ENCODE peak calls at places on chromosomes 6 and 20, in six cellular contexts. S, B, H, W, R and X are unnamed samples.

GRCh38 chr20:61397790-61398189 is 145.7 kb downstream of the CDH4 start:
- DNase-seq in S (no peak), B (no peak), H (no peak), W (no peak), R (no peak), X (no peak)

GRCh38 chr6:53794720-53795253 is at the start of gene LRRC1:
- DNase-seq in S (peak; percentile 86), B (peak; percentile 94), H (peak; percentile 94), W (peak; percentile 97), R (peak; percentile 92), X (peak; percentile 99)

GRCh38 chr6:142612956-142613355 is 311.1 kb downstream of the ADGRG6 start:
- DNase-seq in S (no peak), B (no peak), H (no peak), W (no peak), R (no peak), X (no peak)

GRCh38 chr20:5168582-5169396 is 42.0 kb downstream of the CDS2 start:
- DNase-seq in S (peak; percentile 19), B (no peak), H (peak; percentile 70), W (peak; percentile 52), R (peak; percentile 73), X (no peak)

GRCh38 chr20:16864069-16864468 is 115.9 kb downstream of the OTOR start:
- DNase-seq in S (no peak), B (no peak), H (no peak), W (peak; percentile 5), R (no peak), X (no peak)

GRCh38 chr6:109187399-109188114 is 92.2 kb downstream of the CEP57L1 start:
- DNase-seq in S (peak; percentile 51), B (peak; percentile 57), H (peak; percentile 42), W (peak; percentile 73), R (peak; percentile 58), X (peak; percentile 45)

GRCh38 chr20:15011631-15012030 is 674.2 kb upstream of the FLRT3 start:
- DNase-seq in S (no peak), B (no peak), H (no peak), W (no peak), R (no peak), X (no peak)

GRCh38 chr6:7042654-7043545 is 64.9 kb upstream of the RREB1 start:
- DNase-seq in S (no peak), B (no peak), H (no peak), W (peak; percentile 71), R (peak; percentile 60), X (no peak)

GRCh38 chr6:145891126-145891525 is 73.0 kb downstream of the SHPRH start:
- DNase-seq in S (peak; percentile 93), B (no peak), H (peak; percentile 66), W (no peak), R (peak; percentile 94), X (no peak)

GRCh38 chr6:21800948-21801438 is 207.4 kb downstream of the SOX4 start:
- DNase-seq in S (no peak), B (no peak), H (peak; percentile 71), W (peak; percentile 48), R (peak; percentile 86), X (no peak)

GRCh38 chr6:139278190-139278589 is 13.6 kb downstream of the TXLNB start:
- DNase-seq in S (peak; percentile 54), B (no peak), H (no peak), W (no peak), R (no peak), X (no peak)

GRCh38 chr20:43895235-43895634 is 19.4 kb upstream of the TOX2 start:
- DNase-seq in S (peak; percentile 94), B (no peak), H (peak; percentile 28), W (no peak), R (peak; percentile 68), X (no peak)

GRCh38 chr20:57104113-57104512 is 162.3 kb downstream of the BMP7 start:
- DNase-seq in S (no peak), B (no peak), H (no peak), W (no peak), R (no peak), X (no peak)

GRCh38 chr20:57102160-57102559 is 164.3 kb downstream of the BMP7 start:
- DNase-seq in S (no peak), B (no peak), H (no peak), W (no peak), R (no peak), X (no peak)

GRCh38 chr20:57104711-57105110 is 161.7 kb downstream of the BMP7 start:
- DNase-seq in S (no peak), B (no peak), H (no peak), W (no peak), R (no peak), X (no peak)

GRCh38 chr20:57102566-57102965 is 163.9 kb downstream of the BMP7 start:
- DNase-seq in S (no peak), B (no peak), H (no peak), W (no peak), R (no peak), X (no peak)

GRCh38 chr20:57103146-57103800 is 163.2 kb downstream of the BMP7 start:
- DNase-seq in S (no peak), B (no peak), H (no peak), W (no peak), R (no peak), X (no peak)
- H3K4me3 ChIP-seq in S (no peak overlapping the region), B (no peak overlapping the region), H (no peak overlapping the region), W (no peak overlapping the region), R (no peak overlapping the region), X (no peak overlapping the region)

GRCh38 chr20:53786071-53786444 is 192.4 kb upstream of the ZNF217 start:
- DNase-seq in S (no peak), B (no peak), H (no peak), W (no peak), R (no peak), X (no peak)
- H3K4me3 ChIP-seq in S (no peak overlapping the region), B (no peak overlapping the region), H (no peak overlapping the region), W (no peak overlapping the region), R (no peak overlapping the region), X (no peak overlapping the region)

GRCh38 chr6:31658983-31659648 is 1.5 kb downstream of the C6orf47 start:
- DNase-seq in S (no peak), B (no peak), H (no peak), W (no peak), R (no peak), X (no peak)
- H3K4me3 ChIP-seq in S (peak overlapping the region; percentile 96), B (peak overlapping the region; percentile 54), H (peak overlapping the region; percentile 61), W (peak overlapping the region; percentile 55), R (peak overlapping the region; percentile 82), X (peak overlapping the region; percentile 92)

DNA sequence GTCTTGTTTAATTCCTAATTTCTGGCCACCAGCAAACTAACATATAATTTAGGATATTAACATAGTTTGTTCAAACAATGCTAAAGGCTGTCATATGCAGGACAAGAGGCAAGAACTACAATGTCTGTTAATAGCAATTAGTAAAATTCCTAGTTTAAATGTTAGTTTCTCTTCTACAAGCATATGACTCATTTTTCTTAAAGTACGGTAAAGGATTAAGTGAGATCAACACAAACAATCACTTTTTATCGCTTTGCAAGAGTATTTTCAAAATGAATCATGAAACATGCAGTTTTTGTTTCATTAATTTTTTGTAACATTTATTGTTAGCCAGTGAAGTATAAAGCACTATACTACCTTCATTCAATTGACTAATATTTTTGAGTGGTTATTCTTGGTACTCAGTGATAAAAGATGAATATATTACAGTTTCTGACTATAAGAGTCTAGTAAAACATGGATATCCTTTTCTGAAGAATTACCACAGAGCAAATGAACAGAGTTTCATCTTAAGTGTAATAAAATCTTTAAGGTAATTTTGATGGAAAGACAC is 138.6 kb downstream of the AHI1 start:
- DNase-seq in S (peak; percentile 52), B (no peak), H (peak; percentile 58), W (no peak), R (peak; percentile 46), X (no peak)
- H3K4me3 ChIP-seq in S (peak overlapping the region; percentile 3), B (no peak overlapping the region), H (no peak overlapping the region), W (no peak overlapping the region), R (no peak overlapping the region), X (no peak overlapping the region)

GRCh38 chr6:111743859-111744692 is 129.2 kb downstream of the FYN start:
- DNase-seq in S (peak; percentile 94), B (no peak), H (peak; percentile 85), W (no peak), R (peak; percentile 86), X (no peak)
- H3K4me3 ChIP-seq in S (no peak overlapping the region), B (no peak overlapping the region), H (no peak overlapping the region), W (no peak overlapping the region), R (no peak overlapping the region), X (no peak overlapping the region)